ENCODE peak calls at places on chromosomes 5 and 9, in six cellular contexts. One of them, this sample, is unnamed.

GRCh38 chr9:70093944-70094343 is 50.3 kb downstream of the MAMDC2 start:
- DNase-seq in T-helper 2 cell: no peak
- DNase-seq in T47D: no peak
- DNase-seq in body of pancreas: no peak
- DNase-seq in activated CD4-positive, alpha-beta T cell treated with anti-CD3 and anti-CD28 coated beads, Interleukin-2, amount 50 U/mL, for 48 hours: no peak
- DNase-seq in GM04504: no peak
- DNase-seq in this sample: no peak

GRCh38 chr5:66680804-66681203 is 84.6 kb downstream of the MAST4 start:
- DNase-seq in T-helper 2 cell: no peak
- DNase-seq in T47D: peak; percentile 26
- DNase-seq in body of pancreas: no peak
- DNase-seq in activated CD4-positive, alpha-beta T cell treated with anti-CD3 and anti-CD28 coated beads, Interleukin-2, amount 50 U/mL, for 48 hours: no peak
- DNase-seq in GM04504: no peak
- DNase-seq in this sample: no peak

GRCh38 chr5:176676361-176676824 is 29.1 kb downstream of the TSPAN17 start:
- DNase-seq in T-helper 2 cell: no peak
- DNase-seq in T47D: no peak
- DNase-seq in body of pancreas: peak; percentile 14
- DNase-seq in activated CD4-positive, alpha-beta T cell treated with anti-CD3 and anti-CD28 coated beads, Interleukin-2, amount 50 U/mL, for 48 hours: no peak
- DNase-seq in GM04504: peak; percentile 42
- DNase-seq in this sample: no peak

GRCh38 chr9:35904966-35905781 is 828 bp upstream of the HRCT1 start:
- DNase-seq in T-helper 2 cell: no peak
- DNase-seq in T47D: no peak
- DNase-seq in body of pancreas: no peak
- DNase-seq in activated CD4-positive, alpha-beta T cell treated with anti-CD3 and anti-CD28 coated beads, Interleukin-2, amount 50 U/mL, for 48 hours: no peak
- DNase-seq in GM04504: no peak
- DNase-seq in this sample: no peak

GRCh38 chr5:318341-318897 is 3.1 kb upstream of the AHRR start:
- DNase-seq in T-helper 2 cell: no peak
- DNase-seq in T47D: peak; percentile 86
- DNase-seq in body of pancreas: no peak
- DNase-seq in activated CD4-positive, alpha-beta T cell treated with anti-CD3 and anti-CD28 coated beads, Interleukin-2, amount 50 U/mL, for 48 hours: no peak
- DNase-seq in GM04504: peak; percentile 51
- DNase-seq in this sample: no peak

GRCh38 chr9:137077758-137078693 is 709 bp downstream of the UAP1L1 start:
- DNase-seq in T-helper 2 cell: no peak
- DNase-seq in T47D: no peak
- DNase-seq in body of pancreas: no peak
- DNase-seq in activated CD4-positive, alpha-beta T cell treated with anti-CD3 and anti-CD28 coated beads, Interleukin-2, amount 50 U/mL, for 48 hours: peak; percentile 55
- DNase-seq in GM04504: no peak
- DNase-seq in this sample: no peak

GRCh38 chr5:177416334-177416733 is 7.0 kb upstream of the F12 start:
- DNase-seq in T-helper 2 cell: no peak
- DNase-seq in T47D: no peak
- DNase-seq in body of pancreas: no peak
- DNase-seq in activated CD4-positive, alpha-beta T cell treated with anti-CD3 and anti-CD28 coated beads, Interleukin-2, amount 50 U/mL, for 48 hours: no peak
- DNase-seq in GM04504: no peak
- DNase-seq in this sample: no peak

GRCh38 chr9:36725777-36726356 is 153.2 kb downstream of the MELK start:
- DNase-seq in T-helper 2 cell: no peak
- DNase-seq in T47D: no peak
- DNase-seq in body of pancreas: no peak
- DNase-seq in activated CD4-positive, alpha-beta T cell treated with anti-CD3 and anti-CD28 coated beads, Interleukin-2, amount 50 U/mL, for 48 hours: no peak
- DNase-seq in GM04504: no peak
- DNase-seq in this sample: no peak

GRCh38 chr5:133129192-133129748 is 77.5 kb downstream of the HSPA4 start:
- DNase-seq in T-helper 2 cell: no peak
- DNase-seq in T47D: no peak
- DNase-seq in body of pancreas: no peak
- DNase-seq in activated CD4-positive, alpha-beta T cell treated with anti-CD3 and anti-CD28 coated beads, Interleukin-2, amount 50 U/mL, for 48 hours: no peak
- DNase-seq in GM04504: no peak
- DNase-seq in this sample: no peak

This sample was measured in AG04449.